ENCODE peak calls at places on chromosomes 12 and 14, in eight cellular contexts. G is cardiac muscle cell; W is GM10248; M is Calu3; Y is H1; A is A172; N is activated CD4-positive, alpha-beta memory T cell treated with anti-CD3 and anti-CD28 coated beads for 36 hours; X is cardiac septum. H is an unnamed sample.

GRCh38 chr14:92516966-92517350 is 3.4 kb downstream of the RIN3 start:
- DNase-seq in G (no peak), W (no peak), M (no peak), Y (no peak), A (no peak), N (no peak), X (no peak), H (no peak)

GRCh38 chr14:42869681-42870080 is 1263.0 kb downstream of the LRFN5 start:
- DNase-seq in G (peak), W (no peak), M (no peak), Y (no peak), A (no peak), N (no peak), X (no peak), H (peak)

GRCh38 chr14:61491876-61492440 is 170.6 kb downstream of the PRKCH start:
- DNase-seq in G (no peak), W (no peak), M (no peak), Y (no peak), A (no peak), N (no peak), X (no peak), H (peak)

GRCh38 chr12:49552014-49552413 is 13.2 kb downstream of the KCNH3 start:
- DNase-seq in G (peak), W (no peak), M (no peak), Y (no peak), A (no peak), N (no peak), X (peak), H (no peak)

GRCh38 chr12:123119808-123120207 is 31.1 kb downstream of the PITPNM2 start:
- DNase-seq in G (no peak), W (peak), M (no peak), Y (no peak), A (no peak), N (peak), X (no peak), H (no peak)

GRCh38 chr12:89801284-89801683 is 92.6 kb upstream of the ATP2B1 start:
- DNase-seq in G (no peak), W (no peak), M (no peak), Y (no peak), A (no peak), N (no peak), X (no peak), H (no peak)

GRCh38 chr12:4446335-4446734 is 720 bp upstream of the FGF6 start:
- DNase-seq in G (no peak), W (no peak), M (no peak), Y (peak), A (no peak), N (no peak), X (no peak), H (no peak)

GRCh38 chr12:68530299-68530698 is 80.4 kb upstream of the RAP1B start:
- DNase-seq in G (no peak), W (no peak), M (no peak), Y (no peak), A (no peak), N (no peak), X (no peak), H (no peak)

GRCh38 chr12:52789637-52790426 is 6.1 kb downstream of the KRT3 start:
- DNase-seq in G (no peak), W (no peak), M (peak), Y (no peak), A (no peak), N (peak), X (no peak), H (no peak)

GRCh38 chr12:90305379-90305778 is 596.7 kb upstream of the ATP2B1 start:
- DNase-seq in G (no peak), W (no peak), M (peak), Y (no peak), A (no peak), N (no peak), X (no peak), H (no peak)

GRCh38 chr12:48788852-48789775 is at the start of gene ADCY6:
- DNase-seq in G (peak), W (peak), M (peak), Y (peak), A (peak), N (peak), X (peak), H (no peak)